ENCODE peak calls at places on chromosomes 4 and X, in four cellular contexts. H is psoas muscle, T is brain microvascular endothelial cell, E is neural progenitor cell. N is an unnamed sample. For H3K36me3, the result is how much of the 10 kb centered on the place peaks cover.

GRCh38 chr4:33561259-33561658 is 2683.1 kb downstream of the ARAP2 start:
- DNase-seq in H (no peak), T (no peak), E (no peak), N (no peak)

GRCh38 chr4:41184009-41184408 is 30.3 kb downstream of the APBB2 start:
- DNase-seq in H (no peak), T (no peak), E (no peak), N (no peak)

GRCh38 chr4:112752510-112752909 is 115.6 kb downstream of the LARP7 start:
- DNase-seq in H (no peak), T (no peak), E (no peak), N (no peak)

GRCh38 chr4:102430511-102430910 is 70.6 kb upstream of the NFKB1 start:
- DNase-seq in H (no peak), T (no peak), E (no peak), N (no peak)

GRCh38 chr4:8560265-8561047 is 19.7 kb upstream of the GPR78 start:
- DNase-seq in H (peak), T (peak), E (no peak), N (no peak)

GRCh38 chr4:30094866-30095265 is 625.3 kb upstream of the PCDH7 start:
- DNase-seq in H (no peak), T (no peak), E (no peak), N (no peak)

GRCh38 chr4:133621628-133622027 is 472.5 kb downstream of the PCDH10 start:
- DNase-seq in H (no peak), T (no peak), E (no peak), N (no peak)

GRCh38 chrX:18410038-18410437 is 15.4 kb upstream of the CDKL5 start:
- DNase-seq in H (no peak), T (peak), E (peak), N (no peak)

GRCh38 chrX:84224741-84225140 is 36.7 kb upstream of the RPS6KA6 start:
- DNase-seq in H (no peak), T (no peak), E (no peak), N (no peak)

GRCh38 chr4:40238700-40239548 is 42.1 kb downstream of the RHOH start:
- DNase-seq in H (no peak), T (no peak), E (no peak), N (no peak)

GRCh38 chrX:103918584-103919335 is 43.7 kb upstream of the TMSB15B start:
- DNase-seq in H (peak), T (peak), E (peak), N (no peak)

GRCh38 chr4:11548529-11549176 is 120.0 kb upstream of the HS3ST1 start:
- DNase-seq in H (no peak), T (no peak), E (no peak), N (peak)

GRCh38 chr4:3384771-3385701 is 56.7 kb upstream of the HGFAC start:
- DNase-seq in H (peak), T (no peak), E (no peak), N (no peak)

GRCh38 chrX:126141014-126141413 is 25.1 kb downstream of the DCAF12L2 start:
- DNase-seq in H (no peak), T (no peak), E (no peak), N (no peak)

GRCh38 chr4:118325443-118325842 is 27.4 kb downstream of the PRSS12 start:
- DNase-seq in H (no peak), T (no peak), E (no peak), N (no peak)

GRCh38 chr4:105022811-105023667 is 123.6 kb upstream of the TET2 start:
- DNase-seq in H (no peak), T (no peak), E (no peak), N (no peak)

GRCh38 chr4:10008208-10009005 is 12.9 kb downstream of the SLC2A9 start:
- DNase-seq in H (no peak), T (no peak), E (no peak), N (no peak)

GRCh38 chr4:119971763-119972162 is 94.9 kb downstream of the MAD2L1 start:
- DNase-seq in H (no peak), T (no peak), E (no peak), N (no peak)

GRCh38 chr4:27148211-27148895 is 287.7 kb downstream of the STIM2 start:
- DNase-seq in H (no peak), T (no peak), E (no peak), N (no peak)

GRCh38 chr4:529563-529962 is 30.6 kb downstream of the PIGG start:
- DNase-seq in H (no peak), T (no peak), E (no peak), N (no peak)

GRCh38 chrX:34638116-34638515 is 19.0 kb downstream of the TMEM47 start:
- DNase-seq in H (no peak), T (no peak), E (peak), N (no peak)

GRCh38 chrX:39759526-39760224 is 338.1 kb downstream of the BCOR start:
- DNase-seq in H (no peak), T (peak), E (peak), N (no peak)

GRCh38 chr4:122663814-122664610 is 43.1 kb upstream of the IL21 start:
- DNase-seq in H (no peak), T (no peak), E (no peak), N (no peak)

GRCh38 chrX:120791013-120791643 is 84.5 kb downstream of the CT47B1 start:
- DNase-seq in H (peak), T (peak), E (no peak), N (peak)

GRCh38 chr4:141658316-141658715 is 21.9 kb downstream of the IL15 start:
- DNase-seq in H (no peak), T (no peak), E (no peak), N (no peak)

GRCh38 chr4:141659539-141659938 is 23.2 kb downstream of the IL15 start:
- DNase-seq in H (no peak), T (no peak), E (no peak), N (no peak)

GRCh38 chr4:141656031-141656430 is 19.6 kb downstream of the IL15 start:
- DNase-seq in H (no peak), T (no peak), E (no peak), N (no peak)

GRCh38 chr4:141660880-141661279 is 24.5 kb downstream of the IL15 start:
- DNase-seq in H (no peak), T (no peak), E (no peak), N (no peak)

DNA sequence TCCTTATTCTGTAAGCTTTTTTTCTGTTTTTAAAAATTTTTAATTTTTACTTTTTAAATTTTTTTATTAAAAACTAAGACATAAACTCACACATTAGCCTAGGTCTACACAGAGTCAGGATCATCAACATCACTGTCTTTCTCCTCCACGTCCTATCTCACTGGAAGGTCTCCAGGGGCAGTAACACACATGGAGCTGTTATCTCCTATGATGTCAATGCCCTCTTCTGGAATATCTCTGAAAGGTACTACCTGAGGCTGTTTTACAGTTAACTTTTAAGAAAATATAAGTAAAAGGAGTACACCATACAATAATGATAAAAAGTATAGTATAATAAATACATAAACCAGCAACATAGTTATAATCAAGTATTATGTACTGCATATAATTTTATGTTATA is 21.2 kb downstream of the IL15 start:
- DNase-seq in H (no peak), T (no peak), E (no peak), N (no peak)
- TF ChIP-seq CTCF in H (no peak), T (no peak), E (no peak), N (no peak)

DNA sequence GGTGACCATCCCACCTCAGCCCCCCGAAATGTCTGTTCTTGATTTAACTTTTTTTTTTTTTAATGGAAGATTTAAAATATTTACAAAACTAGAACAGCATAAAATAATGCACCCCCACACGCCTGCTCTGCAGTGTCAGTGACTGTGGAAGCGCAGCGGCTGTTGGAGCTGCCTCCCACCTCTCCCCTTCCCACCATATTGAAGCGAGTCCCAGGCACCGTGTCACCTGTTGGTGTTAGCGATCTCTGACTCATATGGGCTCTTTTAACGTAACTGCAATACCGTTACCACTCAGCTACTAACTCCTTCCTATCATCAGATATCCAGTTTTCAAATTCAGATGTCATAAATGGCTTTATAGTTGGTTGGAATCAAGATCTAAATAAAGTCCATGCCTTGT is 17.1 kb upstream of the TADA2B start:
- DNase-seq in H (peak), T (no peak), E (no peak), N (no peak)
- H3K36me3 ChIP-seq in H (under half), T (under half), E (under half), N (under half)

GRCh38 chrX:79138658-79139241 is 5.7 kb upstream of the GPR174 start:
- DNase-seq in H (no peak), T (no peak), E (no peak), N (no peak)

GRCh38 chrX:79140731-79141130 is 3.8 kb upstream of the GPR174 start:
- DNase-seq in H (no peak), T (no peak), E (no peak), N (no peak)
- H3K4me3 ChIP-seq in H (no peak), T (no peak), E (no peak), N (no peak)

GRCh38 chrX:119784747-119785446 is 6.5 kb downstream of the RPL39 start:
- DNase-seq in H (no peak), T (no peak), E (peak), N (no peak)
- TF ChIP-seq CTCF in H (peak), T (peak), E (peak), N (peak)

GRCh38 chrX:137568741-137569469 is 3.0 kb downstream of the ZIC3 start:
- DNase-seq in H (no peak), T (no peak), E (peak), N (no peak)

GRCh38 chrX:137566746-137567473 is 983 bp downstream of the ZIC3 start:
- DNase-seq in H (no peak), T (no peak), E (peak), N (no peak)

GRCh38 chrX:137565921-137566745 is at the start of gene ZIC3:
- DNase-seq in H (peak), T (peak), E (peak), N (peak)

GRCh38 chrX:137569470-137569891 is 3.6 kb downstream of the ZIC3 start:
- DNase-seq in H (no peak), T (no peak), E (no peak), N (no peak)

DNA sequence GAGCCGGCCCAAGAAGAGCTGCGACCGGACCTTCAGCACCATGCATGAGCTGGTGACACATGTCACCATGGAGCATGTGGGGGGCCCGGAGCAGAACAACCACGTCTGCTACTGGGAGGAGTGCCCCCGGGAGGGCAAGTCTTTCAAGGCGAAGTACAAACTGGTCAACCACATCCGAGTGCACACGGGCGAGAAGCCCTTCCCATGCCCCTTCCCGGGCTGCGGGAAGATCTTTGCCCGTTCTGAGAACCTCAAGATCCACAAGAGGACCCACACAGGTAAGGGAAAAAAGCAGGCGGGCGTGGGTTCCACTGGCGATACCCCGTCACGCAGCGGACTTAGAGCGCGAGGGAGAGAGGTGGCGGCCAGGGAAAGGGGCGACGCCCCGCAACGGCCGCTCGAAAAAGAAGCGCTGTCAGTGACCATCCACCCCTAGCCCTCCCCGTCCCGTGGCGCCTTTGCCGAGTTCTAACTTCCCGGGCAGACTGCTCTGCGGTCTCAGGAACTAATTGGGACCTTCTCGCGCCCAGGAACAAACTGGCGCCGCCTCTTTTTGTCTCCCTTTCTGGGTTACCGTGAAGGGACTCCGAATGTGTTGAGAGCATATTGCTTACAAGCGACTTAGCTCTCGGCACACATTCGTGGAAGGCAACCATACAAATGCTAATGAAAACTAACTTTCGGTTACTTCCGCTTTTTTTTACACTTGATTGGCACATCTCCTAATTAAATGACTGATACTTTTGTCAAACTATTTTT is 1.7 kb downstream of the ZIC3 start:
- DNase-seq in H (no peak), T (no peak), E (peak), N (no peak)
- H3K36me3 ChIP-seq in H (under half), T (under half), E (under half), N (under half)

GRCh38 chr4:128176643-128177042 is 111.0 kb downstream of the PGRMC2 start:
- DNase-seq in H (no peak), T (no peak), E (no peak), N (no peak)
- H3K4me3 ChIP-seq in H (no peak), T (no peak), E (no peak), N (no peak)

GRCh38 chrX:13270360-13270759 is 49.5 kb downstream of the ATXN3L start:
- DNase-seq in H (no peak), T (no peak), E (no peak), N (no peak)

GRCh38 chrX:13265549-13266132 is 54.2 kb downstream of the ATXN3L start:
- DNase-seq in H (no peak), T (no peak), E (no peak), N (no peak)

GRCh38 chrX:13272426-13272825 is 47.4 kb downstream of the ATXN3L start:
- DNase-seq in H (no peak), T (no peak), E (no peak), N (no peak)

GRCh38 chrX:13266641-13267420 is 53.0 kb downstream of the ATXN3L start:
- DNase-seq in H (no peak), T (no peak), E (peak), N (no peak)

DNA sequence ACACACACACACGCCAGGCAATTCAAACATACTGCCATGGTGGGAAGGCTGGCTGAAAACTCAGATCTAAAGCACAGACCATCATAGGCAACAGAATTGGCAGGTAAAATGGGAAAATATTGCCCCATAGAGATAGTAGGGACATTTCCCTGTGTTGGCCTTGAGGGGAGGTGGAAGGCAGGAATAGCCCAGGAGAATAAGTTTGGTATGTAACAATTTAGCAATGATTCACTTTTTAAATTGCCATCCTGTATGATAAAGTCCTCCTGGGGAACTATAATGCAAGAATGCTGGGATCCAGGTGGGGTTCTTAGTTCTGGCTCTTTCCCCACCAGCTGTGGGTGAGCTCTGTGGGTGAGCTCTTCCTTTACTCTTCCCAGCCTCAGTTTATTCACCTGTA is 51.0 kb downstream of the ATXN3L start:
- DNase-seq in H (no peak), T (no peak), E (no peak), N (no peak)
- TF ChIP-seq CTCF in H (no peak), T (no peak), E (no peak), N (no peak)

GRCh38 chr4:184100297-184100885 is 117.3 kb downstream of the ENPP6 start:
- DNase-seq in H (peak), T (peak), E (peak), N (no peak)
- H3K36me3 ChIP-seq in H (under half), T (under half), E (under half), N (under half)

DNA sequence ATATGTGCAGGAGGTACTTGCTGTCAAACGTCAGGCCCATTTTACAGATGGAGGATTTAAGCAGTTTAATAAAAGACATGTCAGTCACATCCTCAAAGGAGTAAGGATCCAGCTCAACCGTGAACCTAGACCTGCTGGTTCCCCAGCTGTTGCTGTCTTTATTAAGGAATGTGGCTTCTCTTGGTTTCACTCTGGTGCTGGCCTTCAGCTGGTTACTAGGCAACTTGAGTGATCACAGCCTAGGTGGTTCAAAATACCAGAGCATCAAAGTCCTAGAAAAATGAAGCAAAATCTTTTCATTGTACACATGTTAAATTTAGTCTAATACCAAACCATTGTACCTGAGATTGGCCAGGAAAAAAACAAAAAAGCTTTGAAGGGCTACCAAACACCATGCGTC is 32.7 kb upstream of the GLRA2 start:
- DNase-seq in H (no peak), T (peak), E (no peak), N (no peak)
- H3K4me3 ChIP-seq in H (peak), T (no peak), E (no peak), N (no peak)